ENCODE peak calls at places on chromosome 6, in ten cellular contexts. W is Calu3; U is amniotic stem cell; A is Caki2; P is T-helper 2 cell; R is GM23248; D is DMS153; G is stimulated activated CD4-positive, alpha-beta T cell treated with anti-CD3 and anti-CD28 coated beads, Interleukin-1b, Interleukin-23, amount 100 ng/mL, for 4 hours; B is neural crest cell; Z is NCI-H748 treated with DMSO at 0.1 percent for 48 hours. J is an unnamed sample.

GRCh38 chr6:52183131-52183530 is 3.0 kb upstream of the IL17A start:
- DNase-seq in R (peak; percentile 2), P (no peak), G (no peak), B (no peak), Z (no peak), U (no peak), D (no peak), A (no peak), W (no peak), J (no peak)

GRCh38 chr6:434051-434705 is 42.6 kb downstream of the IRF4 start:
- DNase-seq in P (no peak), R (no peak), B (no peak), Z (no peak), G (no peak), W (no peak), A (no peak), D (no peak), U (no peak), J (no peak)

GRCh38 chr6:42279966-42280629 is 62.4 kb upstream of the MRPS10 start:
- DNase-seq in D (no peak), A (no peak), Z (no peak), G (no peak), P (no peak), W (no peak), R (peak; percentile 35), B (no peak), U (no peak), J (no peak)

GRCh38 chr6:72363844-72364740 is 257.8 kb upstream of the KCNQ5 start:
- DNase-seq in Z (no peak), W (peak; percentile 57), R (peak; percentile 95), D (no peak), G (no peak), B (no peak), A (peak; percentile 33), U (peak; percentile 79), P (no peak), J (no peak)

GRCh38 chr6:114342826-114343781 is at the start of gene HS3ST5:
- DNase-seq in D (peak; percentile 69), A (peak; percentile 50), U (peak; percentile 16), P (peak; percentile 34), W (peak; percentile 85), G (no peak), B (peak; percentile 63), R (peak; percentile 39), Z (peak; percentile 64), J (no peak)

GRCh38 chr6:34207695-34208443 is 28.8 kb upstream of the HMGA1 start:
- DNase-seq in W (no peak), R (no peak), D (no peak), B (no peak), A (no peak), G (no peak), Z (no peak), U (no peak), P (no peak), J (no peak)

GRCh38 chr6:89287351-89288028 is 27.6 kb downstream of the GABRR2 start:
- DNase-seq in G (no peak), A (no peak), R (no peak), Z (no peak), B (no peak), P (no peak), W (no peak), D (no peak), U (no peak), J (no peak)

GRCh38 chr6:3455121-3455489 is 1.7 kb downstream of the SLC22A23 start:
- DNase-seq in B (no peak), G (peak; percentile 31), P (peak; percentile 43), U (no peak), D (no peak), W (no peak), Z (peak; percentile 67), R (peak; percentile 56), A (no peak), J (no peak)

GRCh38 chr6:97186416-97186999 is 96.5 kb downstream of the MMS22L start:
- DNase-seq in D (peak; percentile 33), B (peak; percentile 68), P (peak; percentile 68), W (peak; percentile 67), R (peak; percentile 78), G (peak; percentile 47), Z (peak; percentile 46), U (peak; percentile 43), A (peak; percentile 29), J (peak; percentile 68)

GRCh38 chr6:50927816-50928215 is 109.1 kb downstream of the TFAP2B start:
- DNase-seq in B (no peak), U (no peak), G (no peak), A (no peak), P (no peak), R (no peak), W (no peak), D (no peak), Z (no peak), J (no peak)

GRCh38 chr6:5235830-5236229 is 24.9 kb downstream of the LYRM4 start:
- DNase-seq in U (no peak), Z (no peak), D (no peak), R (no peak), P (no peak), G (no peak), W (no peak), B (no peak), A (no peak), J (no peak)

GRCh38 chr6:14454467-14454763 is 336.8 kb downstream of the CD83 start:
- DNase-seq in A (no peak), P (peak; percentile 35), U (no peak), Z (peak; percentile 100), R (no peak), W (no peak), G (peak; percentile 13), D (peak; percentile 85), B (no peak), J (no peak)

GRCh38 chr6:169890049-169890448 is 138.6 kb downstream of the ERMARD start:
- DNase-seq in R (no peak), W (no peak), Z (no peak), P (no peak), D (no peak), A (no peak), G (no peak), B (no peak), U (no peak), J (no peak)

GRCh38 chr6:139768196-139768595 is 393.7 kb upstream of the CITED2 start:
- DNase-seq in D (no peak), Z (no peak), A (no peak), P (no peak), G (no peak), W (no peak), U (no peak), B (no peak), R (no peak), J (no peak)

GRCh38 chr6:80769101-80769500 is 662.6 kb downstream of the BCKDHB start:
- DNase-seq in P (no peak), A (no peak), Z (no peak), G (no peak), R (peak; percentile 44), U (no peak), B (no peak), D (no peak), W (no peak), J (no peak)

GRCh38 chr6:95743591-95743990 is 166.3 kb downstream of the MANEA start:
- DNase-seq in B (no peak), Z (no peak), P (no peak), R (no peak), A (no peak), W (no peak), D (no peak), G (no peak), U (no peak), J (no peak)